ENCODE peak calls at places on chromosomes 13 and 19, in ten cellular contexts. E is mucosa of descending colon; H is Panc1; N is HFFc6; A is cardiac muscle cell; Z is progenitor cell of endocrine pancreas; G is psoas muscle; K is CD8-positive, alpha-beta T cell; L is fibroblast of pulmonary artery; Q is lower leg skin. I is an unnamed sample.

GRCh38 chr19:2636142-2636896 is 66.2 kb downstream of the GNG7 start:
- DNase-seq in E (no peak), H (no peak), N (no peak), A (no peak), Z (no peak), G (no peak), K (no peak), L (no peak), Q (no peak), I (no peak)

GRCh38 chr13:34931572-34931971 is 10.5 kb upstream of the NBEA start:
- DNase-seq in E (no peak), H (no peak), N (no peak), A (no peak), Z (no peak), G (no peak), K (no peak), L (peak), Q (no peak), I (peak)

GRCh38 chr13:112103971-112104872 is 37.3 kb downstream of the SOX1 start:
- DNase-seq in E (no peak), H (no peak), N (no peak), A (peak), Z (no peak), G (no peak), K (no peak), L (no peak), Q (no peak), I (no peak)

GRCh38 chr13:23087884-23088283 is 92.9 kb upstream of the SGCG start:
- DNase-seq in E (no peak), H (peak), N (peak), A (peak), Z (no peak), G (no peak), K (no peak), L (peak), Q (no peak), I (peak)

GRCh38 chr19:17755977-17756670 is 4.8 kb downstream of the FCHO1 start:
- DNase-seq in E (peak), H (no peak), N (no peak), A (peak), Z (peak), G (no peak), K (peak), L (peak), Q (no peak), I (peak)

GRCh38 chr13:65378943-65379519 is 1851.1 kb downstream of the PCDH9 start:
- DNase-seq in E (no peak), H (no peak), N (peak), A (no peak), Z (no peak), G (no peak), K (no peak), L (peak), Q (no peak), I (peak)

GRCh38 chr13:105969761-105970160 is 565.7 kb downstream of the EFNB2 start:
- DNase-seq in E (no peak), H (no peak), N (peak), A (no peak), Z (no peak), G (no peak), K (no peak), L (peak), Q (no peak), I (no peak)

GRCh38 chr13:77751513-77752456 is 54.3 kb downstream of the SLAIN1 start:
- DNase-seq in E (no peak), H (peak), N (peak), A (peak), Z (no peak), G (no peak), K (peak), L (peak), Q (no peak), I (peak)

GRCh38 chr13:26500618-26501320 is 56.7 kb upstream of the WASF3 start:
- DNase-seq in E (no peak), H (no peak), N (no peak), A (no peak), Z (no peak), G (no peak), K (no peak), L (no peak), Q (no peak), I (no peak)

GRCh38 chr19:15563325-15563794 is 51.7 kb upstream of the CYP4F8 start:
- DNase-seq in E (peak), H (no peak), N (no peak), A (no peak), Z (no peak), G (no peak), K (no peak), L (no peak), Q (no peak), I (no peak)

GRCh38 chr13:90455861-90456260 is 891.6 kb upstream of the MIR17HG start:
- DNase-seq in E (no peak), H (no peak), N (peak), A (no peak), Z (no peak), G (no peak), K (no peak), L (peak), Q (no peak), I (peak)
- TF ChIP-seq CTCF in E (no peak), H (no peak), N (peak), A (no peak), Z (no peak), G (no peak), K (no peak), L (no peak), Q (no peak), I (no peak)

GRCh38 chr13:30739646-30740642 is 4.6 kb downstream of the ALOX5AP start:
- DNase-seq in E (no peak), H (no peak), N (peak), A (no peak), Z (no peak), G (no peak), K (peak), L (peak), Q (no peak), I (peak)
- TF ChIP-seq CTCF in E (no peak), H (no peak), N (peak), A (no peak), Z (no peak), G (no peak), K (no peak), L (no peak), Q (no peak), I (no peak)

GRCh38 chr13:47794963-47795362 is 206.1 kb downstream of the SUCLA2 start:
- DNase-seq in E (no peak), H (no peak), N (no peak), A (no peak), Z (no peak), G (no peak), K (no peak), L (peak), Q (no peak), I (peak)
- TF ChIP-seq CTCF in E (no peak), H (peak), N (peak), A (peak), Z (peak), G (no peak), K (peak), L (peak), Q (no peak), I (peak)

GRCh38 chr19:35790981-35791813 is 15.8 kb downstream of the ARHGAP33 start:
- DNase-seq in E (no peak), H (no peak), N (no peak), A (no peak), Z (no peak), G (no peak), K (no peak), L (no peak), Q (no peak), I (no peak)
- TF ChIP-seq CTCF in E (no peak), H (no peak), N (peak), A (no peak), Z (peak), G (no peak), K (no peak), L (no peak), Q (no peak), I (peak)

GRCh38 chr19:18814063-18814462 is 17.7 kb upstream of the UPF1 start:
- DNase-seq in E (no peak), H (no peak), N (no peak), A (no peak), Z (no peak), G (peak), K (no peak), L (peak), Q (no peak), I (peak)
- TF ChIP-seq CTCF in E (no peak), H (no peak), N (no peak), A (peak), Z (no peak), G (no peak), K (no peak), L (peak), Q (no peak), I (no peak)

DNA sequence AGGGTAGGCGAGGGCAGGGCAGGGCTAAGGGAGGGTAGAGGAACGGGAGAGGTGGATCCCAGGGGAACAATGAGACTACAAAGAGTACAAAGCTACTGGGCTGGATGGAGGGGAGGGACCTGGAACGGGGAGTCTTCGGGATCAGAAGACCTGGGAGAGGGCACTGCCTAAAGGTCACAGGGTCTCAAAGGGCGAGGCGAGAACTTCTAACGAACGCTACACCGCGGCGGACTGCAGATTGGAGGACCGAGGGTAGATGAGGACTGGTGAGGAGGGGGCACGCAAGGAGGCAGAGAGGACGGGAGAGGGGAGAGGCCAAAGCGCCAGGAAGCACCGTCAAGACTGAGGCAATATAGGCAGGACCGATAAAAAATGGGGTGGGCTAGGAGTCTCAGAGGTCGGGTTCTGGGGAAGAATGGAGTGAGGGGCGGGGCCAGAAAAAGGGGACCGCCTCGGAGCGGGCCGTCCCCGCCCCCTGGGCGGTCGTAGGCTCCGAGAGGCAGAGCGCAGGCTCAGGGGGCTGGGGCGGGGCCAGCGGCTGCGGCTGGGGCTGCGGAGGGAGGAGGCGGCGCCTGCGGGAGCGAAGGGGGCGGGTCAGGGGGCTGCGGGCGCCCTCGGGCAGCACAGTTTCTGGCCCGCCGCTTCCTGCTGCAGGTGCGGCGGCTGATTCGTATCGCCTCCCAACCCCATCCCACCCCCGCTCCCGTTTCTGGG is 1.3 kb upstream of the KCNC3 start:
- DNase-seq in E (peak), H (no peak), N (no peak), A (peak), Z (peak), G (peak), K (peak), L (peak), Q (peak), I (peak)
- TF ChIP-seq CTCF in E (no peak), H (no peak), N (no peak), A (no peak), Z (no peak), G (no peak), K (no peak), L (no peak), Q (no peak), I (no peak)

DNA sequence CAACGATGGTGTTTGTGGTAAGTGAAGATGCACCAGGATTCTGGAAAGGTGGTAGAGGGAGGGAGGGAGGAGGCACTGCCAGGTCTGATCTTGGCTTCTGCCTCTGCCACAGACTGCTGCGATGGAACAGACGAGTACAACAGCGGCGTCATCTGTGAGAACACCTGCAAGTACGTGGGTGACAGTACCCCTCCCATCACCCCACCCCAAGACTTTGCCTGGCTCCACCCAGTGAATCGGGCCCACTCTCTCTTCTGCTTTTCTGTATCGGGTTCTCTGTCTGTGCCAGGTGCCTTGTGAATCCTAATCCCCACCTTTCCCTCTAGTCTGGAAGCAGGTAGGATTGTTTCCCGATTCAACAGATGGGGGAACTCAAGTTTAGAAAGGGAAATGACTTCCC is 2.5 kb downstream of the PRKCSH start:
- DNase-seq in E (no peak), H (no peak), N (no peak), A (no peak), Z (no peak), G (no peak), K (no peak), L (no peak), Q (no peak), I (no peak)
- TF ChIP-seq CTCF in E (no peak), H (no peak), N (no peak), A (no peak), Z (no peak), G (no peak), K (no peak), L (no peak), Q (no peak), I (no peak)